ENCODE peak calls at places on chromosomes 1 and 21, in seven cellular contexts. Q is GM12878, Y is adrenal gland, A is ovary, B is prostate gland, O is heart left ventricle, W is tibial nerve. N is an unnamed sample.

GRCh38 chr21:27831821-27832569 is 865.1 kb upstream of the ADAMTS5 start:
- DNase-seq in Y (no peak), Q (no peak), O (no peak), A (no peak), W (no peak), B (no peak), N (no peak)

GRCh38 chr1:167161242-167161641 is 59.4 kb upstream of the POU2F1 start:
- DNase-seq in W (no peak), A (no peak), Q (no peak), Y (no peak), B (no peak), O (no peak), N (no peak)

GRCh38 chr1:234531181-234532132 is 52.5 kb upstream of the TARBP1 start:
- DNase-seq in O (peak; percentile 77), W (peak; percentile 73), A (peak; percentile 77), Y (peak; percentile 88), Q (no peak), B (peak; percentile 69), N (no peak)

GRCh38 chr1:8043621-8044020 is 17.5 kb upstream of the ERRFI1 start:
- DNase-seq in B (no peak), Y (no peak), A (no peak), W (no peak), O (no peak), Q (no peak), N (no peak)

GRCh38 chr1:224525411-224526040 is 90.6 kb upstream of the CNIH3 start:
- DNase-seq in Q (no peak), W (no peak), Y (no peak), B (no peak), O (no peak), A (no peak), N (no peak)

GRCh38 chr21:35075546-35075945 is 26.4 kb upstream of the RUNX1 start:
- DNase-seq in A (no peak), W (peak; percentile 22), Y (peak; percentile 52), B (no peak), Q (no peak), O (no peak), N (no peak)

GRCh38 chr1:200893411-200893901 is 1.2 kb upstream of the INAVA start:
- DNase-seq in W (no peak), A (no peak), B (no peak), O (no peak), Y (no peak), Q (no peak), N (no peak)

GRCh38 chr1:219535021-219535420 is 77.9 kb downstream of the ZC3H11B start:
- DNase-seq in O (no peak), Q (no peak), A (no peak), B (no peak), Y (no peak), W (no peak), N (no peak)

GRCh38 chr1:164561461-164561860 is 2.5 kb downstream of the PBX1 start:
- DNase-seq in Y (no peak), O (no peak), Q (no peak), A (no peak), W (no peak), B (no peak), N (no peak)

GRCh38 chr1:64940026-64940425 is 26.3 kb downstream of the JAK1 start:
- DNase-seq in B (no peak), Q (no peak), A (no peak), O (no peak), Y (no peak), W (no peak), N (no peak)

GRCh38 chr1:174116042-174116441 is 43.3 kb upstream of the RABGAP1L start:
- DNase-seq in Y (no peak), O (no peak), Q (no peak), W (no peak), B (no peak), A (no peak), N (no peak)

GRCh38 chr1:244836598-244836997 is 1.1 kb downstream of the COX20 start:
- DNase-seq in Y (no peak), O (no peak), B (no peak), W (no peak), Q (no peak), A (no peak), N (no peak)

GRCh38 chr1:115469703-115470476 is 131.8 kb upstream of the NGF start:
- DNase-seq in B (no peak), Y (peak; percentile 57), O (peak; percentile 32), A (peak; percentile 63), Q (no peak), W (peak; percentile 40), N (no peak)

GRCh38 chr1:227059076-227059475 is 119.0 kb downstream of the COQ8A start:
- DNase-seq in W (no peak), A (no peak), O (no peak), B (no peak), Q (no peak), Y (no peak), N (no peak)

GRCh38 chr1:239896980-239897379 is 194.7 kb upstream of the FMN2 start:
- DNase-seq in Y (no peak), B (no peak), Q (no peak), A (no peak), W (no peak), O (no peak), N (no peak)

GRCh38 chr21:41164981-41165650 is 2.8 kb upstream of the BACE2 start:
- DNase-seq in Y (no peak), W (peak; percentile 70), A (peak; percentile 40), O (no peak), B (peak; percentile 97), Q (no peak), N (peak; percentile 68)

GRCh38 chr1:77759090-77760028 is at the start of gene USP33:
- DNase-seq in Q (no peak), B (peak; percentile 88), Y (peak; percentile 92), W (peak; percentile 80), O (peak; percentile 91), A (peak; percentile 89), N (peak; percentile 94)

GRCh38 chr1:56516539-56517252 is 62.7 kb downstream of the PLPP3 start:
- DNase-seq in B (peak; percentile 81), W (no peak), A (no peak), Q (peak; percentile 43), Y (no peak), O (no peak), N (no peak)

GRCh38 chr1:56517404-56518130 is 61.8 kb downstream of the PLPP3 start:
- DNase-seq in B (no peak), Q (no peak), A (no peak), W (no peak), O (no peak), Y (no peak), N (no peak)

GRCh38 chr1:56513095-56513494 is 66.3 kb downstream of the PLPP3 start:
- DNase-seq in B (no peak), Y (peak; percentile 69), W (no peak), A (no peak), O (peak; percentile 27), Q (no peak), N (no peak)

GRCh38 chr1:56520202-56520601 is 59.2 kb downstream of the PLPP3 start:
- DNase-seq in W (no peak), O (no peak), B (no peak), Y (no peak), Q (no peak), A (no peak), N (no peak)

DNA sequence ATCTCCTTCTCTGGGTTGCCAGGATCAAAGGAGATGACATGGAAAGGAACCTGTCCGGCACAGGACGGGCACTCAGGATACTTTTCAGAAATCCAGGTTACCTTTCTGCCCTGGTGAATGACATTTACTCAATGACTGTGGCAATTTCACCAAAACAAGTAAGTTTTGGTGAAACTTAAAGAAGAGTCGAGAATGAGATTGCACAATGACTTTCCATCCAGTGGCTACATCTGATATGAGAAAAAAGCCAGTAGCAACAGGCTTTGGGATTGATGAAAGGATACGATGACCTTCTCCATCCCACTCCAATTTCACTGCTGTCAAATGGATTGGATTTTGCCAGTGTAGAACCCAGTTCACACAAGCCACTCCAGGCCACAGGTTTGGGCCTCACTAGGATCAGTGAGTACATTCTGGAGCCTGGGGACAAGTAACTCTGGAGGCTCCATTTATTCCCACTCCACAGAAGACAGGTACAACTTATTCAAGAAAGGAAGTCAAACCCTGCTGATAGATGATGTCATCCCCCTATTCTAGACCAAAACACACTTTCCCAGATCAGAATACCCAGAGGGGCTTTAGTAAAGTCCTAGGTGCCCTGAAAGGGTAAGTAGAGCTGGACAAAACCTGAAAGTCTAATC is 63.3 kb downstream of the PLPP3 start:
- DNase-seq in O (no peak), B (no peak), W (no peak), Q (no peak), A (no peak), Y (no peak), N (no peak)
- H3K27ac ChIP-seq in O (peak overlapping the region; percentile 46), B (no peak overlapping the region), W (peak overlapping the region; percentile 52), Q (peak overlapping the region; percentile 45), A (no peak overlapping the region), Y (peak overlapping the region; percentile 19), N (peak overlapping the region; percentile 53)

GRCh38 chr1:44220001-44220751 is 6.9 kb downstream of the DMAP1 start:
- DNase-seq in A (no peak), Y (no peak), O (no peak), B (no peak), W (no peak), Q (no peak), N (no peak)
- TF ChIP-seq POLR2A in A (no peak), Y (no peak), O (no peak), B (no peak), W (no peak), Q (peak; percentile 20), N (no peak)

DNA sequence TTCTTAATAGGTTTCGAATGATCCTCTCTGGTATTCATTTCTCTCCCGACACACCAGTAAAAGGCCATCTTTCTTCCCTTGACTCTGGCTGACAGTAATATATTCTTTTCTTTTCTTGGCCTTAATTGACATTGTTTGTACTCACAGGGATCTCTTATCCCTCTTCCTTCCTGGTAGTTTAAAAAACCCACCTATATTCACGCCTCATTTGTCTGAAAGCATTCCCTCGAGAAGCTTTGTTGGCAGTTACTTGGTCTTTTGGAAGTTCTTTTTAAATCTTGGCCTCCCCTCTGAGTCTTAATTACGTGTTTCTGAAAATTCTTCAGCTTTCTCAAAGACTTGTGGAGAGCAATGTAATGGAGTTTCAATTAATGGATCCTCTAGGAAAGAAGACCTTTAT is 40.3 kb downstream of the MAP10 start:
- DNase-seq in Y (no peak), Q (no peak), B (no peak), O (no peak), A (no peak), W (no peak), N (no peak)
- H3K27ac ChIP-seq in Y (no peak overlapping the region), Q (no peak overlapping the region), B (no peak overlapping the region), O (no peak overlapping the region), A (no peak overlapping the region), W (no peak overlapping the region), N (no peak overlapping the region)

GRCh38 chr1:46394108-46394871 is at the start of gene FAAH:
- DNase-seq in Q (no peak), Y (peak; percentile 83), A (peak; percentile 58), W (peak; percentile 31), O (peak; percentile 56), B (peak; percentile 68), N (no peak)
- TF ChIP-seq POLR2A in Q (no peak), Y (peak; percentile 47), A (no peak), W (peak; percentile 44), O (no peak), B (no peak), N (peak; percentile 73)

GRCh38 chr1:95033843-95034242 is 38.9 kb downstream of the ALG14 start:
- DNase-seq in W (no peak), B (no peak), Q (no peak), A (no peak), Y (no peak), O (no peak), N (no peak)
- H3K27ac ChIP-seq in W (peak overlapping the region; percentile 83), B (no peak overlapping the region), Q (no peak overlapping the region), A (no peak overlapping the region), Y (no peak overlapping the region), O (no peak overlapping the region), N (no peak overlapping the region)